ENCODE peak calls at places on chromosomes 1 and 21, in nine cellular contexts. One of them, this sample, is unnamed.

GRCh38 chr1:40267767-40268187 is 9.7 kb downstream of the ZMPSTE24 start:
- DNase-seq in progenitor cell of endocrine pancreas: no peak
- DNase-seq in fibroblast of mammary gland: peak; percentile 97
- DNase-seq in GM12865: no peak
- DNase-seq in osteocyte: no peak
- DNase-seq in psoas muscle: no peak
- DNase-seq in BE2C: no peak
- DNase-seq in hepatocyte: no peak
- DNase-seq in nephron progenitor cell: no peak
- DNase-seq in this sample: no peak

GRCh38 chr21:38976900-38977299 is 171.2 kb downstream of the ETS2 start:
- DNase-seq in progenitor cell of endocrine pancreas: no peak
- DNase-seq in fibroblast of mammary gland: no peak
- DNase-seq in GM12865: no peak
- DNase-seq in osteocyte: no peak
- DNase-seq in psoas muscle: no peak
- DNase-seq in BE2C: no peak
- DNase-seq in hepatocyte: no peak
- DNase-seq in nephron progenitor cell: no peak
- DNase-seq in this sample: no peak

GRCh38 chr1:183310753-183311465 is 107.3 kb downstream of the NMNAT2 start:
- DNase-seq in progenitor cell of endocrine pancreas: no peak
- DNase-seq in fibroblast of mammary gland: no peak
- DNase-seq in GM12865: no peak
- DNase-seq in osteocyte: no peak
- DNase-seq in psoas muscle: no peak
- DNase-seq in BE2C: no peak
- DNase-seq in hepatocyte: no peak
- DNase-seq in nephron progenitor cell: no peak
- DNase-seq in this sample: peak; percentile 39

GRCh38 chr21:38664821-38665220 is 140.9 kb upstream of the ETS2 start:
- DNase-seq in progenitor cell of endocrine pancreas: no peak
- DNase-seq in fibroblast of mammary gland: peak; percentile 67
- DNase-seq in GM12865: no peak
- DNase-seq in osteocyte: no peak
- DNase-seq in psoas muscle: no peak
- DNase-seq in BE2C: no peak
- DNase-seq in hepatocyte: no peak
- DNase-seq in nephron progenitor cell: no peak
- DNase-seq in this sample: no peak

GRCh38 chr1:112312315-112312714 is 83.7 kb upstream of the CTTNBP2NL start:
- DNase-seq in progenitor cell of endocrine pancreas: no peak
- DNase-seq in fibroblast of mammary gland: no peak
- DNase-seq in GM12865: no peak
- DNase-seq in osteocyte: no peak
- DNase-seq in psoas muscle: no peak
- DNase-seq in BE2C: no peak
- DNase-seq in hepatocyte: no peak
- DNase-seq in nephron progenitor cell: no peak
- DNase-seq in this sample: no peak

GRCh38 chr1:234899041-234899787 is 229.4 kb downstream of the TOMM20 start:
- DNase-seq in progenitor cell of endocrine pancreas: no peak
- DNase-seq in fibroblast of mammary gland: peak; percentile 24
- DNase-seq in GM12865: no peak
- DNase-seq in osteocyte: no peak
- DNase-seq in psoas muscle: no peak
- DNase-seq in BE2C: no peak
- DNase-seq in hepatocyte: peak; percentile 69
- DNase-seq in nephron progenitor cell: no peak
- DNase-seq in this sample: no peak

GRCh38 chr1:155437405-155437804 is 116.7 kb downstream of the RUSC1 start:
- DNase-seq in progenitor cell of endocrine pancreas: no peak
- DNase-seq in fibroblast of mammary gland: no peak
- DNase-seq in GM12865: no peak
- DNase-seq in osteocyte: no peak
- DNase-seq in psoas muscle: no peak
- DNase-seq in BE2C: no peak
- DNase-seq in hepatocyte: no peak
- DNase-seq in nephron progenitor cell: no peak
- DNase-seq in this sample: no peak

GRCh38 chr1:150053911-150054310 is 13.7 kb upstream of the VPS45 start:
- DNase-seq in progenitor cell of endocrine pancreas: no peak
- DNase-seq in fibroblast of mammary gland: no peak
- DNase-seq in GM12865: no peak
- DNase-seq in osteocyte: no peak
- DNase-seq in psoas muscle: no peak
- DNase-seq in BE2C: no peak
- DNase-seq in hepatocyte: no peak
- DNase-seq in nephron progenitor cell: no peak
- DNase-seq in this sample: no peak

GRCh38 chr1:115761601-115762302 is 6.8 kb downstream of the CASQ2 start:
- DNase-seq in progenitor cell of endocrine pancreas: no peak
- DNase-seq in fibroblast of mammary gland: peak; percentile 31
- DNase-seq in GM12865: no peak
- DNase-seq in osteocyte: no peak
- DNase-seq in psoas muscle: no peak
- DNase-seq in BE2C: no peak
- DNase-seq in hepatocyte: peak; percentile 26
- DNase-seq in nephron progenitor cell: no peak
- DNase-seq in this sample: no peak

GRCh38 chr1:20348326-20348910 is 57.7 kb downstream of the VWA5B1 start:
- DNase-seq in progenitor cell of endocrine pancreas: no peak
- DNase-seq in fibroblast of mammary gland: no peak
- DNase-seq in GM12865: no peak
- DNase-seq in osteocyte: no peak
- DNase-seq in psoas muscle: no peak
- DNase-seq in BE2C: no peak
- DNase-seq in hepatocyte: no peak
- DNase-seq in nephron progenitor cell: no peak
- DNase-seq in this sample: no peak

GRCh38 chr1:152886758-152887409 is 8.8 kb downstream of the SMCP start:
- DNase-seq in progenitor cell of endocrine pancreas: no peak
- DNase-seq in fibroblast of mammary gland: no peak
- DNase-seq in GM12865: no peak
- DNase-seq in osteocyte: no peak
- DNase-seq in psoas muscle: no peak
- DNase-seq in BE2C: no peak
- DNase-seq in hepatocyte: no peak
- DNase-seq in nephron progenitor cell: no peak
- DNase-seq in this sample: no peak

GRCh38 chr1:213466578-213466977 is 415.5 kb downstream of the RPS6KC1 start:
- DNase-seq in progenitor cell of endocrine pancreas: no peak
- DNase-seq in fibroblast of mammary gland: no peak
- DNase-seq in GM12865: no peak
- DNase-seq in osteocyte: no peak
- DNase-seq in psoas muscle: no peak
- DNase-seq in BE2C: no peak
- DNase-seq in hepatocyte: no peak
- DNase-seq in nephron progenitor cell: no peak
- DNase-seq in this sample: no peak
- TF ChIP-seq CTCF in progenitor cell of endocrine pancreas: no peak
- TF ChIP-seq CTCF in fibroblast of mammary gland: no peak
- TF ChIP-seq CTCF in GM12865: no peak
- TF ChIP-seq CTCF in osteocyte: no peak
- TF ChIP-seq CTCF in psoas muscle: no peak
- TF ChIP-seq CTCF in BE2C: no peak
- TF ChIP-seq CTCF in hepatocyte: no peak
- TF ChIP-seq CTCF in nephron progenitor cell: no peak
- TF ChIP-seq CTCF in this sample: no peak

GRCh38 chr1:7384679-7385078 is 386.4 kb upstream of the VAMP3 start:
- DNase-seq in progenitor cell of endocrine pancreas: no peak
- DNase-seq in fibroblast of mammary gland: no peak
- DNase-seq in GM12865: no peak
- DNase-seq in osteocyte: peak; percentile 53
- DNase-seq in psoas muscle: no peak
- DNase-seq in BE2C: no peak
- DNase-seq in hepatocyte: no peak
- DNase-seq in nephron progenitor cell: no peak
- DNase-seq in this sample: no peak
- TF ChIP-seq CTCF in progenitor cell of endocrine pancreas: no peak
- TF ChIP-seq CTCF in fibroblast of mammary gland: no peak
- TF ChIP-seq CTCF in GM12865: no peak
- TF ChIP-seq CTCF in osteocyte: no peak
- TF ChIP-seq CTCF in psoas muscle: no peak
- TF ChIP-seq CTCF in BE2C: no peak
- TF ChIP-seq CTCF in hepatocyte: no peak
- TF ChIP-seq CTCF in nephron progenitor cell: no peak
- TF ChIP-seq CTCF in this sample: no peak

GRCh38 chr1:16041200-16041599 is 2.4 kb upstream of the CLCNKB start:
- DNase-seq in progenitor cell of endocrine pancreas: no peak
- DNase-seq in fibroblast of mammary gland: no peak
- DNase-seq in GM12865: no peak
- DNase-seq in osteocyte: no peak
- DNase-seq in psoas muscle: no peak
- DNase-seq in BE2C: no peak
- DNase-seq in hepatocyte: no peak
- DNase-seq in nephron progenitor cell: no peak
- DNase-seq in this sample: no peak
- TF ChIP-seq CTCF in progenitor cell of endocrine pancreas: no peak
- TF ChIP-seq CTCF in fibroblast of mammary gland: no peak
- TF ChIP-seq CTCF in GM12865: no peak
- TF ChIP-seq CTCF in osteocyte: no peak
- TF ChIP-seq CTCF in psoas muscle: no peak
- TF ChIP-seq CTCF in BE2C: no peak
- TF ChIP-seq CTCF in hepatocyte: no peak
- TF ChIP-seq CTCF in nephron progenitor cell: no peak
- TF ChIP-seq CTCF in this sample: no peak

GRCh38 chr1:181191494-181192040 is 103.1 kb downstream of the IER5 start:
- DNase-seq in progenitor cell of endocrine pancreas: no peak
- DNase-seq in fibroblast of mammary gland: no peak
- DNase-seq in GM12865: no peak
- DNase-seq in osteocyte: no peak
- DNase-seq in psoas muscle: no peak
- DNase-seq in BE2C: no peak
- DNase-seq in hepatocyte: no peak
- DNase-seq in nephron progenitor cell: no peak
- DNase-seq in this sample: no peak
- TF ChIP-seq CTCF in progenitor cell of endocrine pancreas: no peak
- TF ChIP-seq CTCF in fibroblast of mammary gland: no peak
- TF ChIP-seq CTCF in GM12865: no peak
- TF ChIP-seq CTCF in osteocyte: no peak
- TF ChIP-seq CTCF in psoas muscle: no peak
- TF ChIP-seq CTCF in BE2C: no peak
- TF ChIP-seq CTCF in hepatocyte: no peak
- TF ChIP-seq CTCF in nephron progenitor cell: no peak
- TF ChIP-seq CTCF in this sample: no peak

GRCh38 chr1:12296623-12297022 is 66.8 kb downstream of the VPS13D start:
- DNase-seq in progenitor cell of endocrine pancreas: no peak
- DNase-seq in fibroblast of mammary gland: peak; percentile 84
- DNase-seq in GM12865: peak; percentile 61
- DNase-seq in osteocyte: no peak
- DNase-seq in psoas muscle: no peak
- DNase-seq in BE2C: no peak
- DNase-seq in hepatocyte: no peak
- DNase-seq in nephron progenitor cell: no peak
- DNase-seq in this sample: peak; percentile 50

GRCh38 chr1:12287869-12288268 is 58.0 kb downstream of the VPS13D start:
- DNase-seq in progenitor cell of endocrine pancreas: no peak
- DNase-seq in fibroblast of mammary gland: no peak
- DNase-seq in GM12865: peak; percentile 43
- DNase-seq in osteocyte: no peak
- DNase-seq in psoas muscle: no peak
- DNase-seq in BE2C: no peak
- DNase-seq in hepatocyte: no peak
- DNase-seq in nephron progenitor cell: no peak
- DNase-seq in this sample: peak; percentile 35

GRCh38 chr1:12290828-12291227 is 61.0 kb downstream of the VPS13D start:
- DNase-seq in progenitor cell of endocrine pancreas: no peak
- DNase-seq in fibroblast of mammary gland: no peak
- DNase-seq in GM12865: no peak
- DNase-seq in osteocyte: no peak
- DNase-seq in psoas muscle: no peak
- DNase-seq in BE2C: no peak
- DNase-seq in hepatocyte: no peak
- DNase-seq in nephron progenitor cell: no peak
- DNase-seq in this sample: no peak

GRCh38 chr1:12294076-12294475 is 64.2 kb downstream of the VPS13D start:
- DNase-seq in progenitor cell of endocrine pancreas: no peak
- DNase-seq in fibroblast of mammary gland: peak; percentile 52
- DNase-seq in GM12865: no peak
- DNase-seq in osteocyte: no peak
- DNase-seq in psoas muscle: no peak
- DNase-seq in BE2C: no peak
- DNase-seq in hepatocyte: no peak
- DNase-seq in nephron progenitor cell: no peak
- DNase-seq in this sample: no peak

DNA sequence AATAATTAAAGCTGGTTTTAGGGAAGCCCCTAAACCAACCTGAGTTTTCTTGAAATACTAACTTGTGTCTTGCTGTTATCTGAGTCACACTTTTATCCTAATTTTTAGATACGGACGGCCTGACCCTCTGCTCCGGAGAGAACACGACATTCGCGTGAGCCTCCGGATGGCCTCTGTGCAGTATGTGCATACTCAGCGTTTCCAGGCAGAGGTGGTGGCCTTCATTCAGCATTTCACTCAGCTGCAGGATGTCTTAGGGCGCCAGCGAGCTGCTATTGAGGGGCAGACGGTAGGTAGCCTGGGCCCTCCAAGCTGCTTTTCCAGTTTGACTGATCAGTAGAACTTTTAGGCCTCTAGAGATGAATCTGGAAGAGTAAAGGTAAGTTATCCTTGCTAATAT is 63.6 kb downstream of the VPS13D start:
- DNase-seq in progenitor cell of endocrine pancreas: no peak
- DNase-seq in fibroblast of mammary gland: no peak
- DNase-seq in GM12865: no peak
- DNase-seq in osteocyte: no peak
- DNase-seq in psoas muscle: no peak
- DNase-seq in BE2C: no peak
- DNase-seq in hepatocyte: no peak
- DNase-seq in nephron progenitor cell: no peak
- DNase-seq in this sample: no peak
- TF ChIP-seq CTCF in progenitor cell of endocrine pancreas: no peak
- TF ChIP-seq CTCF in fibroblast of mammary gland: no peak
- TF ChIP-seq CTCF in GM12865: no peak
- TF ChIP-seq CTCF in osteocyte: no peak
- TF ChIP-seq CTCF in psoas muscle: no peak
- TF ChIP-seq CTCF in BE2C: no peak
- TF ChIP-seq CTCF in hepatocyte: no peak
- TF ChIP-seq CTCF in nephron progenitor cell: no peak
- TF ChIP-seq CTCF in this sample: no peak

GRCh38 chr1:47951545-47952235 is 45.5 kb downstream of the TRABD2B start:
- DNase-seq in progenitor cell of endocrine pancreas: no peak
- DNase-seq in fibroblast of mammary gland: no peak
- DNase-seq in GM12865: no peak
- DNase-seq in osteocyte: no peak
- DNase-seq in psoas muscle: no peak
- DNase-seq in BE2C: no peak
- DNase-seq in hepatocyte: no peak
- DNase-seq in nephron progenitor cell: no peak
- DNase-seq in this sample: no peak
- TF ChIP-seq CTCF in progenitor cell of endocrine pancreas: peak; percentile 28
- TF ChIP-seq CTCF in fibroblast of mammary gland: no peak
- TF ChIP-seq CTCF in GM12865: no peak
- TF ChIP-seq CTCF in osteocyte: no peak
- TF ChIP-seq CTCF in psoas muscle: no peak
- TF ChIP-seq CTCF in BE2C: no peak
- TF ChIP-seq CTCF in hepatocyte: no peak
- TF ChIP-seq CTCF in nephron progenitor cell: no peak
- TF ChIP-seq CTCF in this sample: no peak

This sample was measured in GM13976.